ENCODE peak calls at places on chromosome 19, in ten cellular contexts. V is tibial artery, O is BE2C, X is bronchial epithelial cell, C is lower lobe of right lung, M is psoas muscle, Z is PC-9, T is testis, U is adrenal gland, J is fibroblast of lung. E is an unnamed sample. For H3K27me3, the result is how much of the 10 kb centered on the place peaks cover.

GRCh38 chr19:32646556-32646955 is 28.4 kb downstream of the ANKRD27 start:
- DNase-seq in V (no peak), O (no peak), X (no peak), C (no peak), M (no peak), Z (no peak), T (no peak), U (no peak), J (no peak), E (no peak)

GRCh38 chr19:16180611-16181010 is 4.6 kb upstream of the FAM32A start:
- DNase-seq in V (no peak), O (no peak), X (peak), C (no peak), M (no peak), Z (peak), T (no peak), U (no peak), J (peak), E (no peak)

GRCh38 chr19:13833330-13834265 is 38.4 kb downstream of the ZSWIM4 start:
- DNase-seq in V (peak), O (peak), X (peak), C (peak), M (peak), Z (peak), T (peak), U (peak), J (peak), E (no peak)

GRCh38 chr19:58558066-58558622 is at the start of gene UBE2M:
- DNase-seq in V (peak), O (peak), X (no peak), C (peak), M (peak), Z (no peak), T (no peak), U (peak), J (no peak), E (no peak)

GRCh38 chr19:32223595-32224370 is 121.6 kb upstream of the ZNF507 start:
- DNase-seq in V (no peak), O (no peak), X (peak), C (no peak), M (no peak), Z (no peak), T (no peak), U (no peak), J (no peak), E (no peak)

GRCh38 chr19:2616741-2617392 is 85.6 kb downstream of the GNG7 start:
- DNase-seq in V (peak), O (no peak), X (no peak), C (peak), M (no peak), Z (no peak), T (no peak), U (peak), J (no peak), E (no peak)

GRCh38 chr19:41263042-41263849 is 926 bp upstream of the HNRNPUL1 start:
- DNase-seq in V (peak), O (peak), X (peak), C (peak), M (peak), Z (peak), T (peak), U (peak), J (peak), E (no peak)

GRCh38 chr19:38079926-38080380 is 144.1 kb downstream of the DPF1 start:
- DNase-seq in V (no peak), O (no peak), X (peak), C (no peak), M (no peak), Z (peak), T (no peak), U (no peak), J (peak), E (peak)

GRCh38 chr19:9836021-9836420 is 903 bp downstream of the PIN1 start:
- DNase-seq in V (no peak), O (no peak), X (no peak), C (no peak), M (no peak), Z (no peak), T (peak), U (peak), J (peak), E (no peak)

GRCh38 chr19:42306646-42307045 is 4.2 kb upstream of the PAFAH1B3 start:
- DNase-seq in V (no peak), O (no peak), X (no peak), C (no peak), M (no peak), Z (no peak), T (peak), U (no peak), J (no peak), E (no peak)
- TF ChIP-seq CTCF in V (no peak), O (no peak), X (no peak), C (no peak), M (no peak), Z (no peak), T (no peak), U (no peak), J (no peak), E (no peak)

DNA sequence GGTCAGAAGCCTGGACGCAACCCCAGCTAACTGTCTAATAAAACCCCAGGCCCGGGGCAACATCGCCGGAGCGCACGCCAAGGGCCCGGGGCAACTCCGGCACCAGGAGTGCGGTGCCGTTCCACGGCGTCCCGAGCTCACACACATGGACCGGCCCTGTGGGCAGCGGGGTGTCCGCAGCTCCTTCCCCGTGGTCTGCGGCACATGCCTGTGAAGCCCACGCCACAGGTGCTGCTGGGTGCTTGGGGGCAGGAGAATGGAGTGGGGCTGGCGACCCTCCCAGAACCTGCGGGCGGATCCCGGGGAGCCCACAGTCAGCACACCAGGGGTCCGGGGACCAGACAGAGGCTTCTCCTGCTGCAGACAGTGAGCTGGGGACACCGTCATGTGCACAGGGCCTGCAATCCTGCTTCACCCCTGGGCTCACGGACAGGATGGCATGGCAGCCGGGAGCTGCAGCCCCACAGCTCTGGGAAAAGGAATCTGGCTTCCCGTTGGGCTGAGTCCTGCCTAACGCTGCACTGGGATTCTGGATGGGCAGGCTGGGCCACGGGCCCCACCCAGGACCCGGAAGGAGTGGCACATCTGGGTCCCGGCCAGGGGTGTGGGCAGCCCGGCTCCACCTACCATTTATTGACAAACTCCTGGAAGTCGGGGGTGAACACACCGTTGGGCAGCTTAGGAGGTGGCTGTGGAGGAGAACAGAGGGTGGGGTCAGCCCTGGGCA is 28.2 kb upstream of the ZBTB7A start:
- DNase-seq in V (no peak), O (no peak), X (no peak), C (no peak), M (no peak), Z (no peak), T (no peak), U (no peak), J (no peak), E (no peak)
- H3K27me3 ChIP-seq in V (under half), O (under half), X (under half), C (under half), M (under half), Z (under half), T (under half), U (under half), J (under half), E (under half)

DNA sequence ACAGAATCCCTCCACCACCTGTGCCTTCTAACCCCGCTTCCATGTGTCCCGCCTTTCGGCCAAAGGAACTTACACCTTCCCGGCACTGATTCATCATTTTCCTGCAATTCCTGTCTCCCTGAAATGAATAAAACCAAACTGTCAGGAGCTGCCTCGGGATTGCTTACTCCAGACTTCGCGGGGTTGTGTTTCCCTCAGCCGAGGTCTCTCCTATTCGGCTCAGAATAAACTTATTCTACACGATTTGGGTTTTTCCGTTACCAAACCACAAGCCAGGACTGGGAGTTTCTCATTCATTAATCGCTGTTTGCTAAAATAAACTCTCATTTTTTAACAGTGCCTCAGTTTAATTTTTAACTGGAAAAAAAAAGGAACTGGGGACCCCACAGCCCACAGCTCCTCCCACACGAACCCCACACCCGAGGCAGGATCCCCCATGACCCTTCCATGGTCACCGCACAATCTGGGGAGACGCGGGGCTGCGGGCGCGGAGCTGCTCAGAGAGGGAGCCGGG is 647 bp downstream of the ZNF878 start:
- DNase-seq in V (no peak), O (no peak), X (peak), C (no peak), M (no peak), Z (no peak), T (no peak), U (no peak), J (no peak), E (no peak)
- H3K4me3 ChIP-seq in V (peak), O (peak), X (peak), C (peak), M (peak), Z (peak), T (peak), U (no peak), J (peak), E (peak)

GRCh38 chr19:30073152-30074000 is 131.3 kb downstream of the URI1 start:
- DNase-seq in V (peak), O (no peak), X (no peak), C (peak), M (peak), Z (no peak), T (no peak), U (no peak), J (no peak), E (no peak)
- TF ChIP-seq CTCF in V (no peak), O (no peak), X (no peak), C (no peak), M (no peak), Z (no peak), T (no peak), U (no peak), J (no peak), E (no peak)

GRCh38 chr19:39502640-39503417 is 4.1 kb downstream of the DLL3 start:
- DNase-seq in V (no peak), O (no peak), X (peak), C (peak), M (peak), Z (no peak), T (peak), U (peak), J (peak), E (no peak)

GRCh38 chr19:39499932-39500331 is 1.2 kb downstream of the DLL3 start:
- DNase-seq in V (no peak), O (no peak), X (no peak), C (no peak), M (no peak), Z (no peak), T (no peak), U (no peak), J (no peak), E (no peak)

GRCh38 chr19:39499082-39499642 is 415 bp downstream of the DLL3 start:
- DNase-seq in V (no peak), O (peak), X (no peak), C (no peak), M (no peak), Z (no peak), T (no peak), U (no peak), J (no peak), E (no peak)

GRCh38 chr19:39500543-39500942 is 1.8 kb downstream of the DLL3 start:
- DNase-seq in V (no peak), O (no peak), X (no peak), C (no peak), M (no peak), Z (no peak), T (no peak), U (no peak), J (no peak), E (no peak)

GRCh38 chr19:39501340-39501739 is 2.6 kb downstream of the DLL3 start:
- DNase-seq in V (no peak), O (no peak), X (no peak), C (no peak), M (no peak), Z (no peak), T (no peak), U (no peak), J (no peak), E (no peak)
- H3K27me3 ChIP-seq in V (under half), O (under half), X (under half), C (half or more), M (under half), Z (half or more), T (under half), U (half or more), J (under half), E (half or more)

GRCh38 chr19:6586726-6587092 is 4.2 kb downstream of the CD70 start:
- DNase-seq in V (no peak), O (no peak), X (no peak), C (no peak), M (no peak), Z (no peak), T (no peak), U (no peak), J (no peak), E (no peak)
- H3K4me3 ChIP-seq in V (no peak), O (no peak), X (no peak), C (no peak), M (no peak), Z (no peak), T (no peak), U (no peak), J (no peak), E (no peak)

DNA sequence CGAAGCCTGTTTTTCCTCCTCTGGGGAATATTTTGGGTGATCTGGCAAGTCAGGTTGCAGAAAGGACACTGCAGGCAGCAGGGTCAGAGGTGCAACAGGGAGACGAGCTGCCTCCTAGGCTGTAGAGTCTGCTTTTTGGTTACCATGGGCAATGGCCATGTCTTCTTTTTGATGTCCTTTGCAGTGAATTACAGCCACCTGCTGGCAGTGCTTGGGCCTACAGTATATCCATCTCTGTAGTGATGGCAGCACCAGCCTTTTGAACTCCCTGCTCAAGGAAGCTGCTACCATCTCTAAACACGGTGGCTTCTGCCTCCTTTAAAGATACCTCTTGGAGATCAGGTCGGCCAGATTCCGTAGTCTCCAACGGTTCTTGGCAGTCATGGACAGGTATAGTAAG is 73.9 kb downstream of the WTIP start:
- DNase-seq in V (no peak), O (no peak), X (peak), C (no peak), M (no peak), Z (no peak), T (no peak), U (no peak), J (peak), E (no peak)
- TF ChIP-seq CTCF in V (peak), O (peak), X (peak), C (no peak), M (peak), Z (peak), T (no peak), U (no peak), J (peak), E (peak)

E was measured in kidney epithelial cell.